ENCODE peak calls at places on chromosomes 13 and 19, in seven cellular contexts. One of them, this sample, is unnamed.

GRCh38 chr13:49821216-49821820 is 28.8 kb upstream of the KPNA3 start:
- DNase-seq in stimulated activated CD8-positive, alpha-beta memory T cell treated with anti-CD3 and anti-CD28 coated beads, Interleukin-2, amount 100 ng/mL, for 48 hours: no peak
- DNase-seq in kidney glomerular epithelial cell: no peak
- DNase-seq in stimulated activated CD4-positive, alpha-beta T cell treated with anti-CD3 and anti-CD28 coated beads, Interleukin-4, amount 100 ng/mL, for 1 hour: no peak
- DNase-seq in amniotic stem cell: no peak
- DNase-seq in SK-N-MC: no peak
- DNase-seq in tibial nerve: no peak
- DNase-seq in this sample: no peak

GRCh38 chr13:29885967-29886366 is 35.5 kb upstream of the UBL3 start:
- DNase-seq in tibial nerve: no peak
- DNase-seq in amniotic stem cell: no peak
- DNase-seq in kidney glomerular epithelial cell: no peak
- DNase-seq in stimulated activated CD8-positive, alpha-beta memory T cell treated with anti-CD3 and anti-CD28 coated beads, Interleukin-2, amount 100 ng/mL, for 48 hours: no peak
- DNase-seq in stimulated activated CD4-positive, alpha-beta T cell treated with anti-CD3 and anti-CD28 coated beads, Interleukin-4, amount 100 ng/mL, for 1 hour: no peak
- DNase-seq in SK-N-MC: no peak
- DNase-seq in this sample: no peak

GRCh38 chr13:29474991-29475390 is 120.5 kb downstream of the SLC7A1 start:
- DNase-seq in stimulated activated CD8-positive, alpha-beta memory T cell treated with anti-CD3 and anti-CD28 coated beads, Interleukin-2, amount 100 ng/mL, for 48 hours: no peak
- DNase-seq in stimulated activated CD4-positive, alpha-beta T cell treated with anti-CD3 and anti-CD28 coated beads, Interleukin-4, amount 100 ng/mL, for 1 hour: no peak
- DNase-seq in amniotic stem cell: peak
- DNase-seq in SK-N-MC: no peak
- DNase-seq in kidney glomerular epithelial cell: no peak
- DNase-seq in tibial nerve: no peak
- DNase-seq in this sample: no peak

GRCh38 chr19:3814648-3815047 is 28.5 kb upstream of the MATK start:
- DNase-seq in stimulated activated CD4-positive, alpha-beta T cell treated with anti-CD3 and anti-CD28 coated beads, Interleukin-4, amount 100 ng/mL, for 1 hour: no peak
- DNase-seq in stimulated activated CD8-positive, alpha-beta memory T cell treated with anti-CD3 and anti-CD28 coated beads, Interleukin-2, amount 100 ng/mL, for 48 hours: no peak
- DNase-seq in kidney glomerular epithelial cell: no peak
- DNase-seq in amniotic stem cell: no peak
- DNase-seq in tibial nerve: no peak
- DNase-seq in SK-N-MC: no peak
- DNase-seq in this sample: no peak

GRCh38 chr13:59906413-59907027 is 257.2 kb downstream of the DIAPH3 start:
- DNase-seq in stimulated activated CD8-positive, alpha-beta memory T cell treated with anti-CD3 and anti-CD28 coated beads, Interleukin-2, amount 100 ng/mL, for 48 hours: no peak
- DNase-seq in tibial nerve: no peak
- DNase-seq in kidney glomerular epithelial cell: peak
- DNase-seq in stimulated activated CD4-positive, alpha-beta T cell treated with anti-CD3 and anti-CD28 coated beads, Interleukin-4, amount 100 ng/mL, for 1 hour: no peak
- DNase-seq in SK-N-MC: peak
- DNase-seq in amniotic stem cell: peak
- DNase-seq in this sample: peak

GRCh38 chr19:44960906-44961734 is 5.9 kb downstream of the CLPTM1 start:
- DNase-seq in stimulated activated CD8-positive, alpha-beta memory T cell treated with anti-CD3 and anti-CD28 coated beads, Interleukin-2, amount 100 ng/mL, for 48 hours: no peak
- DNase-seq in SK-N-MC: no peak
- DNase-seq in tibial nerve: no peak
- DNase-seq in stimulated activated CD4-positive, alpha-beta T cell treated with anti-CD3 and anti-CD28 coated beads, Interleukin-4, amount 100 ng/mL, for 1 hour: no peak
- DNase-seq in amniotic stem cell: no peak
- DNase-seq in kidney glomerular epithelial cell: no peak
- DNase-seq in this sample: no peak

GRCh38 chr13:45206340-45206739 is 5.5 kb upstream of the KCTD4 start:
- DNase-seq in kidney glomerular epithelial cell: peak
- DNase-seq in SK-N-MC: no peak
- DNase-seq in stimulated activated CD4-positive, alpha-beta T cell treated with anti-CD3 and anti-CD28 coated beads, Interleukin-4, amount 100 ng/mL, for 1 hour: no peak
- DNase-seq in tibial nerve: no peak
- DNase-seq in amniotic stem cell: peak
- DNase-seq in stimulated activated CD8-positive, alpha-beta memory T cell treated with anti-CD3 and anti-CD28 coated beads, Interleukin-2, amount 100 ng/mL, for 48 hours: no peak
- DNase-seq in this sample: no peak

GRCh38 chr19:1269478-1270167 is 491 bp downstream of the CIRBP start:
- DNase-seq in stimulated activated CD4-positive, alpha-beta T cell treated with anti-CD3 and anti-CD28 coated beads, Interleukin-4, amount 100 ng/mL, for 1 hour: peak
- DNase-seq in SK-N-MC: no peak
- DNase-seq in stimulated activated CD8-positive, alpha-beta memory T cell treated with anti-CD3 and anti-CD28 coated beads, Interleukin-2, amount 100 ng/mL, for 48 hours: peak
- DNase-seq in kidney glomerular epithelial cell: peak
- DNase-seq in amniotic stem cell: peak
- DNase-seq in tibial nerve: peak
- DNase-seq in this sample: no peak

GRCh38 chr13:24512208-24513068 is at the start of gene PARP4:
- DNase-seq in stimulated activated CD8-positive, alpha-beta memory T cell treated with anti-CD3 and anti-CD28 coated beads, Interleukin-2, amount 100 ng/mL, for 48 hours: peak
- DNase-seq in stimulated activated CD4-positive, alpha-beta T cell treated with anti-CD3 and anti-CD28 coated beads, Interleukin-4, amount 100 ng/mL, for 1 hour: peak
- DNase-seq in kidney glomerular epithelial cell: peak
- DNase-seq in SK-N-MC: no peak
- DNase-seq in amniotic stem cell: peak
- DNase-seq in tibial nerve: peak
- DNase-seq in this sample: peak

GRCh38 chr19:2455481-2456300 is 1.1 kb downstream of the LMNB2 start:
- DNase-seq in SK-N-MC: no peak
- DNase-seq in kidney glomerular epithelial cell: no peak
- DNase-seq in tibial nerve: no peak
- DNase-seq in stimulated activated CD4-positive, alpha-beta T cell treated with anti-CD3 and anti-CD28 coated beads, Interleukin-4, amount 100 ng/mL, for 1 hour: peak
- DNase-seq in amniotic stem cell: no peak
- DNase-seq in stimulated activated CD8-positive, alpha-beta memory T cell treated with anti-CD3 and anti-CD28 coated beads, Interleukin-2, amount 100 ng/mL, for 48 hours: peak
- DNase-seq in this sample: no peak

GRCh38 chr19:50266896-50267295 is 62.3 kb downstream of the KCNC3 start:
- DNase-seq in kidney glomerular epithelial cell: no peak
- DNase-seq in tibial nerve: no peak
- DNase-seq in amniotic stem cell: no peak
- DNase-seq in stimulated activated CD4-positive, alpha-beta T cell treated with anti-CD3 and anti-CD28 coated beads, Interleukin-4, amount 100 ng/mL, for 1 hour: peak
- DNase-seq in SK-N-MC: no peak
- DNase-seq in stimulated activated CD8-positive, alpha-beta memory T cell treated with anti-CD3 and anti-CD28 coated beads, Interleukin-2, amount 100 ng/mL, for 48 hours: peak
- DNase-seq in this sample: no peak

GRCh38 chr19:46365561-46365960 is 18.7 kb downstream of the PPP5C start:
- DNase-seq in tibial nerve: no peak
- DNase-seq in amniotic stem cell: no peak
- DNase-seq in kidney glomerular epithelial cell: no peak
- DNase-seq in stimulated activated CD8-positive, alpha-beta memory T cell treated with anti-CD3 and anti-CD28 coated beads, Interleukin-2, amount 100 ng/mL, for 48 hours: no peak
- DNase-seq in SK-N-MC: no peak
- DNase-seq in stimulated activated CD4-positive, alpha-beta T cell treated with anti-CD3 and anti-CD28 coated beads, Interleukin-4, amount 100 ng/mL, for 1 hour: no peak
- DNase-seq in this sample: no peak

GRCh38 chr19:13001502-13002388 is 6.5 kb downstream of the NFIX start:
- DNase-seq in stimulated activated CD8-positive, alpha-beta memory T cell treated with anti-CD3 and anti-CD28 coated beads, Interleukin-2, amount 100 ng/mL, for 48 hours: no peak
- DNase-seq in amniotic stem cell: no peak
- DNase-seq in kidney glomerular epithelial cell: no peak
- DNase-seq in SK-N-MC: no peak
- DNase-seq in tibial nerve: no peak
- DNase-seq in stimulated activated CD4-positive, alpha-beta T cell treated with anti-CD3 and anti-CD28 coated beads, Interleukin-4, amount 100 ng/mL, for 1 hour: no peak
- DNase-seq in this sample: no peak

GRCh38 chr13:24922390-24923304 is 158.7 kb downstream of the RNF17 start:
- DNase-seq in amniotic stem cell: peak
- DNase-seq in tibial nerve: peak
- DNase-seq in stimulated activated CD8-positive, alpha-beta memory T cell treated with anti-CD3 and anti-CD28 coated beads, Interleukin-2, amount 100 ng/mL, for 48 hours: peak
- DNase-seq in SK-N-MC: peak
- DNase-seq in kidney glomerular epithelial cell: peak
- DNase-seq in stimulated activated CD4-positive, alpha-beta T cell treated with anti-CD3 and anti-CD28 coated beads, Interleukin-4, amount 100 ng/mL, for 1 hour: peak
- DNase-seq in this sample: peak

GRCh38 chr13:40275636-40276035 is 390.8 kb downstream of the FOXO1 start:
- DNase-seq in stimulated activated CD4-positive, alpha-beta T cell treated with anti-CD3 and anti-CD28 coated beads, Interleukin-4, amount 100 ng/mL, for 1 hour: no peak
- DNase-seq in kidney glomerular epithelial cell: peak
- DNase-seq in tibial nerve: no peak
- DNase-seq in SK-N-MC: no peak
- DNase-seq in stimulated activated CD8-positive, alpha-beta memory T cell treated with anti-CD3 and anti-CD28 coated beads, Interleukin-2, amount 100 ng/mL, for 48 hours: no peak
- DNase-seq in amniotic stem cell: no peak
- DNase-seq in this sample: no peak

GRCh38 chr13:35252536-35253205 is 223.8 kb downstream of the MAB21L1 start:
- DNase-seq in SK-N-MC: no peak
- DNase-seq in tibial nerve: no peak
- DNase-seq in amniotic stem cell: no peak
- DNase-seq in stimulated activated CD8-positive, alpha-beta memory T cell treated with anti-CD3 and anti-CD28 coated beads, Interleukin-2, amount 100 ng/mL, for 48 hours: no peak
- DNase-seq in kidney glomerular epithelial cell: no peak
- DNase-seq in stimulated activated CD4-positive, alpha-beta T cell treated with anti-CD3 and anti-CD28 coated beads, Interleukin-4, amount 100 ng/mL, for 1 hour: no peak
- DNase-seq in this sample: no peak

GRCh38 chr19:2274937-2275535 is 6.9 kb downstream of the PEAK3 start:
- DNase-seq in stimulated activated CD8-positive, alpha-beta memory T cell treated with anti-CD3 and anti-CD28 coated beads, Interleukin-2, amount 100 ng/mL, for 48 hours: no peak
- DNase-seq in SK-N-MC: no peak
- DNase-seq in stimulated activated CD4-positive, alpha-beta T cell treated with anti-CD3 and anti-CD28 coated beads, Interleukin-4, amount 100 ng/mL, for 1 hour: peak
- DNase-seq in tibial nerve: no peak
- DNase-seq in kidney glomerular epithelial cell: peak
- DNase-seq in amniotic stem cell: no peak
- DNase-seq in this sample: peak

GRCh38 chr13:88074794-88075509 is 403.8 kb downstream of the SLITRK5 start:
- DNase-seq in kidney glomerular epithelial cell: no peak
- DNase-seq in stimulated activated CD4-positive, alpha-beta T cell treated with anti-CD3 and anti-CD28 coated beads, Interleukin-4, amount 100 ng/mL, for 1 hour: no peak
- DNase-seq in amniotic stem cell: no peak
- DNase-seq in tibial nerve: no peak
- DNase-seq in SK-N-MC: peak
- DNase-seq in stimulated activated CD8-positive, alpha-beta memory T cell treated with anti-CD3 and anti-CD28 coated beads, Interleukin-2, amount 100 ng/mL, for 48 hours: no peak
- DNase-seq in this sample: no peak

GRCh38 chr13:107104631-107105030 is 536.7 kb upstream of the ARGLU1 start:
- DNase-seq in stimulated activated CD8-positive, alpha-beta memory T cell treated with anti-CD3 and anti-CD28 coated beads, Interleukin-2, amount 100 ng/mL, for 48 hours: no peak
- DNase-seq in amniotic stem cell: no peak
- DNase-seq in SK-N-MC: no peak
- DNase-seq in kidney glomerular epithelial cell: no peak
- DNase-seq in stimulated activated CD4-positive, alpha-beta T cell treated with anti-CD3 and anti-CD28 coated beads, Interleukin-4, amount 100 ng/mL, for 1 hour: no peak
- DNase-seq in tibial nerve: no peak
- DNase-seq in this sample: no peak

GRCh38 chr13:77896977-77897376 is 21.7 kb downstream of the EDNRB start:
- DNase-seq in stimulated activated CD4-positive, alpha-beta T cell treated with anti-CD3 and anti-CD28 coated beads, Interleukin-4, amount 100 ng/mL, for 1 hour: no peak
- DNase-seq in tibial nerve: no peak
- DNase-seq in amniotic stem cell: no peak
- DNase-seq in SK-N-MC: no peak
- DNase-seq in kidney glomerular epithelial cell: no peak
- DNase-seq in stimulated activated CD8-positive, alpha-beta memory T cell treated with anti-CD3 and anti-CD28 coated beads, Interleukin-2, amount 100 ng/mL, for 48 hours: no peak
- DNase-seq in this sample: no peak

GRCh38 chr19:44141191-44142013 is at the start of gene ZNF234:
- DNase-seq in tibial nerve: peak
- DNase-seq in amniotic stem cell: peak
- DNase-seq in kidney glomerular epithelial cell: peak
- DNase-seq in SK-N-MC: peak
- DNase-seq in stimulated activated CD8-positive, alpha-beta memory T cell treated with anti-CD3 and anti-CD28 coated beads, Interleukin-2, amount 100 ng/mL, for 48 hours: peak
- DNase-seq in stimulated activated CD4-positive, alpha-beta T cell treated with anti-CD3 and anti-CD28 coated beads, Interleukin-4, amount 100 ng/mL, for 1 hour: peak
- DNase-seq in this sample: peak

GRCh38 chr19:2188708-2189385 is 25.1 kb downstream of the DOT1L start:
- DNase-seq in stimulated activated CD4-positive, alpha-beta T cell treated with anti-CD3 and anti-CD28 coated beads, Interleukin-4, amount 100 ng/mL, for 1 hour: no peak
- DNase-seq in kidney glomerular epithelial cell: no peak
- DNase-seq in stimulated activated CD8-positive, alpha-beta memory T cell treated with anti-CD3 and anti-CD28 coated beads, Interleukin-2, amount 100 ng/mL, for 48 hours: no peak
- DNase-seq in tibial nerve: no peak
- DNase-seq in SK-N-MC: no peak
- DNase-seq in amniotic stem cell: no peak
- DNase-seq in this sample: no peak

GRCh38 chr13:21234537-21234936 is 58.1 kb downstream of the MRPL57 start:
- DNase-seq in stimulated activated CD4-positive, alpha-beta T cell treated with anti-CD3 and anti-CD28 coated beads, Interleukin-4, amount 100 ng/mL, for 1 hour: no peak
- DNase-seq in SK-N-MC: no peak
- DNase-seq in stimulated activated CD8-positive, alpha-beta memory T cell treated with anti-CD3 and anti-CD28 coated beads, Interleukin-2, amount 100 ng/mL, for 48 hours: no peak
- DNase-seq in kidney glomerular epithelial cell: no peak
- DNase-seq in amniotic stem cell: no peak
- DNase-seq in tibial nerve: no peak
- DNase-seq in this sample: no peak

GRCh38 chr19:38839816-38840582 is 8.4 kb upstream of the ECH1 start:
- DNase-seq in amniotic stem cell: no peak
- DNase-seq in kidney glomerular epithelial cell: no peak
- DNase-seq in stimulated activated CD8-positive, alpha-beta memory T cell treated with anti-CD3 and anti-CD28 coated beads, Interleukin-2, amount 100 ng/mL, for 48 hours: no peak
- DNase-seq in stimulated activated CD4-positive, alpha-beta T cell treated with anti-CD3 and anti-CD28 coated beads, Interleukin-4, amount 100 ng/mL, for 1 hour: peak
- DNase-seq in SK-N-MC: no peak
- DNase-seq in tibial nerve: no peak
- DNase-seq in this sample: no peak

GRCh38 chr19:6693681-6694080 is 23.7 kb upstream of the TNFSF14 start:
- DNase-seq in SK-N-MC: no peak
- DNase-seq in tibial nerve: no peak
- DNase-seq in amniotic stem cell: no peak
- DNase-seq in stimulated activated CD8-positive, alpha-beta memory T cell treated with anti-CD3 and anti-CD28 coated beads, Interleukin-2, amount 100 ng/mL, for 48 hours: no peak
- DNase-seq in stimulated activated CD4-positive, alpha-beta T cell treated with anti-CD3 and anti-CD28 coated beads, Interleukin-4, amount 100 ng/mL, for 1 hour: no peak
- DNase-seq in kidney glomerular epithelial cell: no peak
- DNase-seq in this sample: no peak

GRCh38 chr19:4909172-4909896 is at the start of gene UHRF1:
- DNase-seq in kidney glomerular epithelial cell: no peak
- DNase-seq in stimulated activated CD8-positive, alpha-beta memory T cell treated with anti-CD3 and anti-CD28 coated beads, Interleukin-2, amount 100 ng/mL, for 48 hours: peak
- DNase-seq in SK-N-MC: no peak
- DNase-seq in amniotic stem cell: no peak
- DNase-seq in tibial nerve: no peak
- DNase-seq in stimulated activated CD4-positive, alpha-beta T cell treated with anti-CD3 and anti-CD28 coated beads, Interleukin-4, amount 100 ng/mL, for 1 hour: peak
- DNase-seq in this sample: peak

GRCh38 chr13:98199480-98199879 is 22.4 kb upstream of the RNF113B start:
- DNase-seq in amniotic stem cell: no peak
- DNase-seq in kidney glomerular epithelial cell: no peak
- DNase-seq in tibial nerve: no peak
- DNase-seq in SK-N-MC: no peak
- DNase-seq in stimulated activated CD4-positive, alpha-beta T cell treated with anti-CD3 and anti-CD28 coated beads, Interleukin-4, amount 100 ng/mL, for 1 hour: no peak
- DNase-seq in stimulated activated CD8-positive, alpha-beta memory T cell treated with anti-CD3 and anti-CD28 coated beads, Interleukin-2, amount 100 ng/mL, for 48 hours: no peak
- DNase-seq in this sample: peak

GRCh38 chr19:50835103-50835784 is 1.9 kb upstream of the KLK15 start:
- DNase-seq in kidney glomerular epithelial cell: no peak
- DNase-seq in stimulated activated CD4-positive, alpha-beta T cell treated with anti-CD3 and anti-CD28 coated beads, Interleukin-4, amount 100 ng/mL, for 1 hour: no peak
- DNase-seq in tibial nerve: no peak
- DNase-seq in SK-N-MC: no peak
- DNase-seq in amniotic stem cell: no peak
- DNase-seq in stimulated activated CD8-positive, alpha-beta memory T cell treated with anti-CD3 and anti-CD28 coated beads, Interleukin-2, amount 100 ng/mL, for 48 hours: no peak
- DNase-seq in this sample: peak

GRCh38 chr13:107847406-107847805 is 367.9 kb downstream of the LIG4 start:
- DNase-seq in tibial nerve: no peak
- DNase-seq in amniotic stem cell: no peak
- DNase-seq in stimulated activated CD4-positive, alpha-beta T cell treated with anti-CD3 and anti-CD28 coated beads, Interleukin-4, amount 100 ng/mL, for 1 hour: no peak
- DNase-seq in SK-N-MC: no peak
- DNase-seq in kidney glomerular epithelial cell: no peak
- DNase-seq in stimulated activated CD8-positive, alpha-beta memory T cell treated with anti-CD3 and anti-CD28 coated beads, Interleukin-2, amount 100 ng/mL, for 48 hours: no peak
- DNase-seq in this sample: no peak

GRCh38 chr19:7919681-7920519 is at the start of gene SNAPC2:
- DNase-seq in kidney glomerular epithelial cell: peak
- DNase-seq in stimulated activated CD8-positive, alpha-beta memory T cell treated with anti-CD3 and anti-CD28 coated beads, Interleukin-2, amount 100 ng/mL, for 48 hours: peak
- DNase-seq in tibial nerve: peak
- DNase-seq in stimulated activated CD4-positive, alpha-beta T cell treated with anti-CD3 and anti-CD28 coated beads, Interleukin-4, amount 100 ng/mL, for 1 hour: peak
- DNase-seq in SK-N-MC: peak
- DNase-seq in amniotic stem cell: peak
- DNase-seq in this sample: peak

GRCh38 chr13:32737111-32737571 is 150.9 kb downstream of the PDS5B start:
- DNase-seq in stimulated activated CD4-positive, alpha-beta T cell treated with anti-CD3 and anti-CD28 coated beads, Interleukin-4, amount 100 ng/mL, for 1 hour: no peak
- DNase-seq in amniotic stem cell: no peak
- DNase-seq in SK-N-MC: no peak
- DNase-seq in stimulated activated CD8-positive, alpha-beta memory T cell treated with anti-CD3 and anti-CD28 coated beads, Interleukin-2, amount 100 ng/mL, for 48 hours: no peak
- DNase-seq in kidney glomerular epithelial cell: peak
- DNase-seq in tibial nerve: no peak
- DNase-seq in this sample: no peak

GRCh38 chr13:21849323-21849722 is 178.4 kb downstream of the FGF9 start:
- DNase-seq in kidney glomerular epithelial cell: peak
- DNase-seq in stimulated activated CD8-positive, alpha-beta memory T cell treated with anti-CD3 and anti-CD28 coated beads, Interleukin-2, amount 100 ng/mL, for 48 hours: no peak
- DNase-seq in stimulated activated CD4-positive, alpha-beta T cell treated with anti-CD3 and anti-CD28 coated beads, Interleukin-4, amount 100 ng/mL, for 1 hour: no peak
- DNase-seq in tibial nerve: no peak
- DNase-seq in SK-N-MC: no peak
- DNase-seq in amniotic stem cell: no peak
- DNase-seq in this sample: peak

GRCh38 chr13:109788372-109789195 is 2.2 kb upstream of the IRS2 start:
- DNase-seq in stimulated activated CD4-positive, alpha-beta T cell treated with anti-CD3 and anti-CD28 coated beads, Interleukin-4, amount 100 ng/mL, for 1 hour: no peak
- DNase-seq in stimulated activated CD8-positive, alpha-beta memory T cell treated with anti-CD3 and anti-CD28 coated beads, Interleukin-2, amount 100 ng/mL, for 48 hours: no peak
- DNase-seq in amniotic stem cell: no peak
- DNase-seq in tibial nerve: no peak
- DNase-seq in SK-N-MC: no peak
- DNase-seq in kidney glomerular epithelial cell: no peak
- DNase-seq in this sample: no peak

GRCh38 chr13:52169839-52170238 is 10.4 kb upstream of the NEK3 start:
- DNase-seq in stimulated activated CD4-positive, alpha-beta T cell treated with anti-CD3 and anti-CD28 coated beads, Interleukin-4, amount 100 ng/mL, for 1 hour: no peak
- DNase-seq in tibial nerve: no peak
- DNase-seq in stimulated activated CD8-positive, alpha-beta memory T cell treated with anti-CD3 and anti-CD28 coated beads, Interleukin-2, amount 100 ng/mL, for 48 hours: no peak
- DNase-seq in SK-N-MC: no peak
- DNase-seq in kidney glomerular epithelial cell: no peak
- DNase-seq in amniotic stem cell: no peak
- DNase-seq in this sample: no peak

This sample was measured in HuH-7.